ENCODE peak calls at places on chromosome 21, in ten cellular contexts. N is neural progenitor cell; K is endodermal cell; Y is psoas muscle; H is CD8-positive, alpha-beta T cell; B is stomach; C is left lung; X is IMR-90; T is ovary; V is H9. S is an unnamed sample.

GRCh38 chr21:34198232-34199120 is 125.1 kb downstream of the MRPS6 start:
- DNase-seq in N (no peak), K (no peak), Y (no peak), H (peak; percentile 18), B (no peak), C (no peak), X (no peak), T (no peak), V (no peak), S (no peak)

GRCh38 chr21:27269646-27270045 is 302.8 kb upstream of the ADAMTS5 start:
- DNase-seq in N (no peak), K (no peak), Y (no peak), H (no peak), B (no peak), C (no peak), X (peak; percentile 97), T (no peak), V (no peak), S (no peak)

GRCh38 chr21:42687796-42688195 is 34.4 kb downstream of the PDE9A start:
- DNase-seq in N (no peak), K (no peak), Y (no peak), H (no peak), B (no peak), C (peak; percentile 68), X (no peak), T (no peak), V (no peak), S (no peak)

GRCh38 chr21:28832013-28832714 is 160.5 kb downstream of the LTN1 start:
- DNase-seq in N (no peak), K (no peak), Y (no peak), H (no peak), B (no peak), C (no peak), X (peak; percentile 41), T (no peak), V (no peak), S (no peak)

GRCh38 chr21:33401617-33401967 is 1.6 kb upstream of the IFNGR2 start:
- DNase-seq in N (no peak), K (no peak), Y (no peak), H (no peak), B (no peak), C (no peak), X (no peak), T (no peak), V (no peak), S (no peak)

GRCh38 chr21:36928960-36929359 is 37.5 kb downstream of the HLCS start:
- DNase-seq in N (no peak), K (no peak), Y (no peak), H (no peak), B (peak; percentile 35), C (no peak), X (no peak), T (no peak), V (no peak), S (no peak)

GRCh38 chr21:34260598-34260997 is 103.2 kb upstream of the KCNE2 start:
- DNase-seq in N (no peak), K (peak; percentile 50), Y (no peak), H (no peak), B (no peak), C (no peak), X (no peak), T (no peak), V (no peak), S (no peak)

GRCh38 chr21:27190601-27191000 is 223.7 kb upstream of the ADAMTS5 start:
- DNase-seq in N (no peak), K (no peak), Y (no peak), H (no peak), B (no peak), C (no peak), X (peak; percentile 50), T (no peak), V (no peak), S (no peak)

GRCh38 chr21:43866659-43867331 is 1.8 kb downstream of the AGPAT3 start:
- DNase-seq in N (no peak), K (no peak), Y (no peak), H (no peak), B (peak; percentile 78), C (peak; percentile 83), X (no peak), T (no peak), V (no peak), S (no peak)

GRCh38 chr21:38831526-38832467 is 26.1 kb downstream of the ETS2 start:
- DNase-seq in N (no peak), K (no peak), Y (peak; percentile 62), H (no peak), B (peak; percentile 68), C (no peak), X (peak; percentile 98), T (peak; percentile 46), V (no peak), S (peak; percentile 71)

GRCh38 chr21:39686636-39687035 is 58.3 kb upstream of the IGSF5 start:
- DNase-seq in N (no peak), K (peak; percentile 24), Y (no peak), H (no peak), B (no peak), C (no peak), X (no peak), T (no peak), V (no peak), S (no peak)

GRCh38 chr21:35476616-35477395 is 427.7 kb upstream of the RUNX1 start:
- DNase-seq in N (no peak), K (no peak), Y (no peak), H (no peak), B (no peak), C (no peak), X (peak; percentile 71), T (no peak), V (no peak), S (no peak)

GRCh38 chr21:46179708-46180078 is 4.6 kb downstream of the SPATC1L start:
- DNase-seq in N (no peak), K (no peak), Y (no peak), H (no peak), B (no peak), C (no peak), X (no peak), T (no peak), V (peak; percentile 29), S (peak; percentile 11)

GRCh38 chr21:14771587-14771986 is 225.5 kb upstream of the SAMSN1 start:
- DNase-seq in N (no peak), K (no peak), Y (no peak), H (no peak), B (no peak), C (no peak), X (no peak), T (no peak), V (no peak), S (no peak)

GRCh38 chr21:14768042-14768441 is 221.9 kb upstream of the SAMSN1 start:
- DNase-seq in N (no peak), K (no peak), Y (no peak), H (no peak), B (no peak), C (no peak), X (no peak), T (no peak), V (no peak), S (no peak)

DNA sequence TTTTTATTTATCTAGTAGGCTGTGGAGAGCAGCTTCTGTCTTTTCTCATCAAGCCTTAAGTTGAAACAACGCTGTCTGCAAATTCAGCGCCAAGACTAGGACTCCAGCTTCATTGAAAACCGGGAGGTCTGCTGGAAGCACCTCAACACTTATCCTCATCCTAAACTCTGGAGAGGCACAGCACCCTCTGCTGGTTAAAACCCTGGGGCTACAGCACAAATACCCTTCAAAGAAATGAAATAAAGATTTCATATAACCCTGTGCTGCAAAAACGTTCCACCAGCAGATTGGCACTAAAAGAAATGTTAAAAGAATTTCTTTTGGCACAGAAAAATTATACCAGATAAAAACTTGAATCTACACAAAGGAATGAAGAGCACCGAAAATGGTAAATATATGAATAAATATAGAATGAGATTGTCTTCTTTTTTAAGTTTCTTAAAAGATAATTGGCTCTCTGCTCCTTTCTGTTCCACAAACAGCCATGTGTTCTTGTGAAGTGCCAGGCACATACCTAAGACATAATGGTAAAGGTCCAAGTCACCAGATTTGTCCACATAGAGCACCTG is 227.7 kb upstream of the SAMSN1 start:
- DNase-seq in N (peak; percentile 76), K (peak; percentile 88), Y (peak; percentile 20), H (peak; percentile 37), B (peak; percentile 66), C (no peak), X (no peak), T (no peak), V (peak; percentile 68), S (peak; percentile 21)
- TF ChIP-seq CTCF in N (peak; percentile 81), K (peak; percentile 95), Y (peak; percentile 39), H (peak; percentile 64), B (peak; percentile 27), C (peak; percentile 49), X (peak; percentile 29), T (no peak), V (peak; percentile 91), S (peak; percentile 44)

GRCh38 chr21:31911138-31911907 is 38.5 kb downstream of the HUNK start:
- DNase-seq in N (no peak), K (peak; percentile 49), Y (no peak), H (no peak), B (no peak), C (no peak), X (peak; percentile 86), T (no peak), V (no peak), S (no peak)
- H3K4me1 ChIP-seq in N (peaks cover 32% of the 10 kb centered on the region), K (peaks cover 19% of the 10 kb centered on the region), Y (no peaks in the 10 kb centered on the region), H (no peaks in the 10 kb centered on the region), B (peaks cover 16% of the 10 kb centered on the region), C (no peaks in the 10 kb centered on the region), X (peaks cover 28% of the 10 kb centered on the region), T (peaks cover 14% of the 10 kb centered on the region), V (peaks cover 8% of the 10 kb centered on the region), S (peaks cover 4% of the 10 kb centered on the region)

DNA sequence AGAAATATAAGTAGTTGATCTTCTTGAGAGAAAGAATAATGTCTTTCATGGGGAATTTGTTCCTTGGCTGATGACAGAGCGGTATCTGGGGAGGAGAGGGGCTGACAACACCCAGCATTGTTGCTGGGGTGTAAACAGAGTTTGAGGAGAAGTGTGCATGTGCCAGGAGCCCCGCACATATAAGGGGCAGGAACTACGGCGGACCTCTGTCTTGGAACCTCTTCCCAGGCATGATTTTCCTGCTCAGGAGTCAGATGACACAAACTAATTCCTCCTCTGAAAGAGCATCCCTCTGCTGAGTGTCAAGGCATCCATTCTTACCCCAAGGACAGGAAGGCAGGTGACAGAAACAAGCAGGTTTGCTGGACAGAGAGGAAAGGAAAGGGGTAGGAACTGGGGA is 119.1 kb downstream of the TPTE start:
- DNase-seq in N (no peak), K (no peak), Y (no peak), H (no peak), B (no peak), C (no peak), X (no peak), T (no peak), V (no peak), S (no peak)
- H3K9me3 ChIP-seq in N (peaks cover 76% of the 10 kb centered on the region), K (peaks cover 79% of the 10 kb centered on the region), Y (peaks cover 28% of the 10 kb centered on the region), H (no peaks in the 10 kb centered on the region), B (peaks cover 88% of the 10 kb centered on the region), C (peaks cover 71% of the 10 kb centered on the region), X (peaks cover 33% of the 10 kb centered on the region), T (no peaks in the 10 kb centered on the region), V (peaks cover 94% of the 10 kb centered on the region), S (peaks cover 89% of the 10 kb centered on the region)

DNA sequence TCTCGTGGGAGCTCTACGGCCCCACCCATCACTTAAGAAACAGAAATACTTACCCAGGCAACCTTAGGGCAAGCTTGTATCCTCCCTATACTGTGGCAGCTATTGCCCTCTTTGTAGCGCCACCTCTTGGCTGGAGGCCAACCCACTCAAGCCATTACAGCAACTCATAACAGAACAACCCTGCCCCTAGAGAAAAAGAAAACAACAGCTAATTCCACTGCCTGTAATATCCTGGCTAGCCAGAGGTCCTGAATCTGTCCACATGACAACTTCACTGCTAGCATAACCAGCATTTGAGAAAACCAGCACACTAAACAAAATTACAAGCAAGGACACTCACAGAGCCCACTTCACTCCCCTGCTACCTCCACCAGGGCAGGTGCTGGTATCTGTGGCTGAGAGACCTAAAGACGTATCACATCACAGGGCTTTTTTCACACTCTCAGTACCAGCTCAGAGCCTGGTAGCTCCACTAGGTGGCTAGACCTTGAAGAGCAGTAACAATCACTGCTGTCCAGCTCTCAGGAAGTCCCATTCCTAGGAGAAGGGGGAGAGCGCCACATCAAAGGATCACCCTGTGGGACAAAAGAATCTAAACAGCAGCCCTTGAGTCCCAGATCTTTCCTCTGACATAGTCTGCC is 14.5 kb upstream of the MX1 start:
- DNase-seq in N (no peak), K (peak; percentile 62), Y (no peak), H (no peak), B (peak; percentile 74), C (no peak), X (no peak), T (no peak), V (no peak), S (no peak)
- TF ChIP-seq CTCF in N (peak; percentile 3), K (peak; percentile 50), Y (peak; percentile 11), H (no peak), B (no peak), C (no peak), X (no peak), T (no peak), V (peak; percentile 57), S (peak; percentile 28)

S was measured in heart right ventricle.